ENCODE peak calls at places on chromosomes 6 and 20, in five cellular contexts. One of them, this sample, is unnamed.

GRCh38 chr6:82178084-82178758 is 69.3 kb downstream of the IBTK start:
- DNase-seq in right cardiac atrium: no peak
- DNase-seq in fibroblast of lung: peak
- DNase-seq in AG10803: peak
- DNase-seq in NB4: peak
- DNase-seq in this sample: no peak

GRCh38 chr20:44805335-44805734 is 5.0 kb downstream of the RIMS4 start:
- DNase-seq in right cardiac atrium: no peak
- DNase-seq in fibroblast of lung: no peak
- DNase-seq in AG10803: no peak
- DNase-seq in NB4: peak
- DNase-seq in this sample: no peak

GRCh38 chr20:54566224-54566750 is 90.9 kb downstream of the DOK5 start:
- DNase-seq in right cardiac atrium: no peak
- DNase-seq in fibroblast of lung: no peak
- DNase-seq in AG10803: no peak
- DNase-seq in NB4: no peak
- DNase-seq in this sample: no peak

GRCh38 chr6:36897629-36898028 is 11.9 kb downstream of the C6orf89 start:
- DNase-seq in right cardiac atrium: no peak
- DNase-seq in fibroblast of lung: no peak
- DNase-seq in AG10803: no peak
- DNase-seq in NB4: no peak
- DNase-seq in this sample: no peak

GRCh38 chr6:36386495-36387439 is 702 bp downstream of the ETV7 start:
- DNase-seq in right cardiac atrium: no peak
- DNase-seq in fibroblast of lung: peak
- DNase-seq in AG10803: peak
- DNase-seq in NB4: peak
- DNase-seq in this sample: peak

GRCh38 chr20:35363190-35363589 is 48.6 kb downstream of the UQCC1 start:
- DNase-seq in right cardiac atrium: no peak
- DNase-seq in fibroblast of lung: peak
- DNase-seq in AG10803: no peak
- DNase-seq in NB4: no peak
- DNase-seq in this sample: no peak

GRCh38 chr6:39430968-39431523 is 108.5 kb upstream of the KCNK16 start:
- DNase-seq in right cardiac atrium: peak
- DNase-seq in fibroblast of lung: peak
- DNase-seq in AG10803: peak
- DNase-seq in NB4: peak
- DNase-seq in this sample: peak

GRCh38 chr6:20202070-20202658 is 10.1 kb downstream of the MBOAT1 start:
- DNase-seq in right cardiac atrium: no peak
- DNase-seq in fibroblast of lung: peak
- DNase-seq in AG10803: peak
- DNase-seq in NB4: peak
- DNase-seq in this sample: no peak

GRCh38 chr6:144547409-144547808 is 262.3 kb downstream of the UTRN start:
- DNase-seq in right cardiac atrium: no peak
- DNase-seq in fibroblast of lung: peak
- DNase-seq in AG10803: peak
- DNase-seq in NB4: no peak
- DNase-seq in this sample: peak

GRCh38 chr6:36268478-36269248 is 1.2 kb upstream of the PNPLA1 start:
- DNase-seq in right cardiac atrium: peak
- DNase-seq in fibroblast of lung: peak
- DNase-seq in AG10803: peak
- DNase-seq in NB4: no peak
- DNase-seq in this sample: no peak

GRCh38 chr20:48056218-48056617 is 270.9 kb upstream of the SULF2 start:
- DNase-seq in right cardiac atrium: no peak
- DNase-seq in fibroblast of lung: no peak
- DNase-seq in AG10803: no peak
- DNase-seq in NB4: no peak
- DNase-seq in this sample: peak

GRCh38 chr6:46199387-46199786 is 28.6 kb upstream of the ENPP5 start:
- DNase-seq in right cardiac atrium: no peak
- DNase-seq in fibroblast of lung: peak
- DNase-seq in AG10803: peak
- DNase-seq in NB4: no peak
- DNase-seq in this sample: no peak

GRCh38 chr6:132614554-132614953 is 9.5 kb downstream of the TAAR2 start:
- DNase-seq in right cardiac atrium: no peak
- DNase-seq in fibroblast of lung: no peak
- DNase-seq in AG10803: no peak
- DNase-seq in NB4: no peak
- DNase-seq in this sample: no peak

GRCh38 chr6:116289876-116290275 is 10.1 kb upstream of the TSPYL1 start:
- DNase-seq in right cardiac atrium: no peak
- DNase-seq in fibroblast of lung: no peak
- DNase-seq in AG10803: no peak
- DNase-seq in NB4: no peak
- DNase-seq in this sample: no peak

GRCh38 chr6:1611322-1611571 is 1.5 kb downstream of the FOXC1 start:
- DNase-seq in right cardiac atrium: no peak
- DNase-seq in fibroblast of lung: no peak
- DNase-seq in AG10803: peak
- DNase-seq in NB4: peak
- DNase-seq in this sample: peak
- H3K4me3 ChIP-seq in right cardiac atrium: peak
- H3K4me3 ChIP-seq in fibroblast of lung: no peak
- H3K4me3 ChIP-seq in AG10803: peak
- H3K4me3 ChIP-seq in NB4: no peak
- H3K4me3 ChIP-seq in this sample: peak

GRCh38 chr6:99604161-99605073 is 2.2 kb upstream of the PRDM13 start:
- DNase-seq in right cardiac atrium: peak
- DNase-seq in fibroblast of lung: no peak
- DNase-seq in AG10803: no peak
- DNase-seq in NB4: no peak
- DNase-seq in this sample: no peak

GRCh38 chr6:99605074-99605726 is 1.4 kb upstream of the PRDM13 start:
- DNase-seq in right cardiac atrium: peak
- DNase-seq in fibroblast of lung: no peak
- DNase-seq in AG10803: no peak
- DNase-seq in NB4: no peak
- DNase-seq in this sample: no peak

GRCh38 chr6:99605911-99606669 is 543 bp upstream of the PRDM13 start:
- DNase-seq in right cardiac atrium: no peak
- DNase-seq in fibroblast of lung: no peak
- DNase-seq in AG10803: no peak
- DNase-seq in NB4: no peak
- DNase-seq in this sample: no peak

GRCh38 chr6:99603421-99604160 is 3.0 kb upstream of the PRDM13 start:
- DNase-seq in right cardiac atrium: peak
- DNase-seq in fibroblast of lung: peak
- DNase-seq in AG10803: no peak
- DNase-seq in NB4: peak
- DNase-seq in this sample: peak

DNA sequence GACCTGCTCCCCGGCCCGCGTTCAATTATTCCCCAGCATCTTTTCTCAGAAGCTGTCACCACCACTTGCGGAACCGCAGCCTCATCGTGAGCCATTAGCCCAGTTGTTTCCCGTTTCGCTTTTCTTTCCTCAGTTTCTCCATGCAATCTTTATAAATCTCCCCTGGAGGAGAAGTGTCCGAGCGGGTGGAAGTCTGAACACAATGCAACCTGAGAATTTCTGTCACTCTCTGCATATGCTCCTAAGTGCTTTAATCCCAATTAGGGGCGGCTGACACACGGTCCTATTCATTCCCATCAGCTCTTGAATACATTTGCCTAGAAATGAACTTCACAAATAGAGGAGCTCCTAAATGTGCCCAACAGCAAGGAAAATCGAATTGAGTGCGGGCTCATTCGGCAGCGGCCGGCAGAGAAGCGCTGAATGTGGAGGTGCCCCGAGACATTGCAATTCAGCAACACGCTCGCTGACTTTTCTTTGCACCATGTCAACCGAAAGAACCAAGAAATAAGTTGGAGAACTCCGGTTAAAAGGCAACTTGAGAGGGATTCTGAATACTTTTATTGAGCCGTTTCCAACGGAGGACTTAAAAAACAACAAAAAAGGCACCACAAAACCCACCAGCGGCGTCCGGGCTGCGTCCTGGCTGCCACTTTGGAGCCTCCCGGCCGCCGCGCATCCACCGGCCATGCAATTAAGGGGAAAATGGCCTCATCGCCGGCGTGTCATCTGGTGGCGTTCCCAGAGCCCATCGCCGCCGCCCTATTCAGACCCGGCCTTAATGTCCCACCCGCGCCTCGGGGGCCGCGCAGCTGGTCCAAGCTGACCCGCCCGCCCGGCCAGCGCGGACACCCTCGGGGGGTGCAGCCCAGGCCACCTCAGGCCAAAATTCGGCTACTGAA is 3.9 kb upstream of the PRDM13 start:
- DNase-seq in right cardiac atrium: peak
- DNase-seq in fibroblast of lung: no peak
- DNase-seq in AG10803: no peak
- DNase-seq in NB4: no peak
- DNase-seq in this sample: no peak
- H3K4me3 ChIP-seq in right cardiac atrium: peak
- H3K4me3 ChIP-seq in fibroblast of lung: no peak
- H3K4me3 ChIP-seq in AG10803: peak
- H3K4me3 ChIP-seq in NB4: no peak
- H3K4me3 ChIP-seq in this sample: peak

GRCh38 chr6:56693246-56693607 is 50.5 kb upstream of the DST start:
- DNase-seq in right cardiac atrium: peak
- DNase-seq in fibroblast of lung: peak
- DNase-seq in AG10803: peak
- DNase-seq in NB4: no peak
- DNase-seq in this sample: peak
- H3K4me3 ChIP-seq in right cardiac atrium: peak
- H3K4me3 ChIP-seq in fibroblast of lung: peak
- H3K4me3 ChIP-seq in AG10803: peak
- H3K4me3 ChIP-seq in NB4: no peak
- H3K4me3 ChIP-seq in this sample: peak

GRCh38 chr6:129767776-129768490 is 58.0 kb upstream of the ARHGAP18 start:
- DNase-seq in right cardiac atrium: no peak
- DNase-seq in fibroblast of lung: no peak
- DNase-seq in AG10803: no peak
- DNase-seq in NB4: no peak
- DNase-seq in this sample: no peak
- H3K4me3 ChIP-seq in right cardiac atrium: peak
- H3K4me3 ChIP-seq in fibroblast of lung: peak
- H3K4me3 ChIP-seq in AG10803: peak
- H3K4me3 ChIP-seq in NB4: no peak
- H3K4me3 ChIP-seq in this sample: peak

GRCh38 chr20:51696304-51697118 is 71.7 kb downstream of the ATP9A start:
- DNase-seq in right cardiac atrium: no peak
- DNase-seq in fibroblast of lung: peak
- DNase-seq in AG10803: no peak
- DNase-seq in NB4: no peak
- DNase-seq in this sample: peak
- H3K4me3 ChIP-seq in right cardiac atrium: no peak
- H3K4me3 ChIP-seq in fibroblast of lung: no peak
- H3K4me3 ChIP-seq in AG10803: no peak
- H3K4me3 ChIP-seq in NB4: no peak
- H3K4me3 ChIP-seq in this sample: no peak

DNA sequence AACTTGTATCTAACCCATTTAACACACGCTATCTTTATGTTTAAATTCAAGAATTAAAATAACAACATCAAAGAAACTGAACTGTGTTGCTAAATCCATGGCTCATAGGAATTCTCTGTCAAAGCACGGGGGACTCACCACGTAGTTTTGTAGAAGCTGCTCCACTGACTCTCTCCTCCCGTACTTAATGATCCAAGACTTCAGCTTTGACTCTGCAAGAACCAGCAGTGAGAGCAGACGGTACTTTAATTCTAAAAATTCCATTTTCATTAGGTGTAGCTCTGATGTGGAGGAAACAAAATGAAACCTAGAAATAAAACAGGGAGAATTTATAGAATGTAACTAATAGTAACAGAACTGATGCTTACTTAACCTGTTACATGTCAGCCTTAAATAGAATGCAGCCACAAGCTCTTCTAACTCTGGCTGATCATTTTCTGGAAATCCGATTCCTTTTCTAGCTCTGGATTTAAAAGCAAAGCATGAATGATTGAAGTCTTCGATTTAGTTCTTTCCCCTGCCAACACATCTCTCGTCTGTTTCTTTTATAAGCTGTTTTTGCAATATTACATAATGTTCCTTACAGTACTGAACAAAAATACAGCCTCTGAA is 165.6 kb downstream of the SYNE1 start:
- DNase-seq in right cardiac atrium: no peak
- DNase-seq in fibroblast of lung: peak
- DNase-seq in AG10803: peak
- DNase-seq in NB4: no peak
- DNase-seq in this sample: no peak
- H3K4me3 ChIP-seq in right cardiac atrium: no peak
- H3K4me3 ChIP-seq in fibroblast of lung: peak
- H3K4me3 ChIP-seq in AG10803: peak
- H3K4me3 ChIP-seq in NB4: no peak
- H3K4me3 ChIP-seq in this sample: peak

DNA sequence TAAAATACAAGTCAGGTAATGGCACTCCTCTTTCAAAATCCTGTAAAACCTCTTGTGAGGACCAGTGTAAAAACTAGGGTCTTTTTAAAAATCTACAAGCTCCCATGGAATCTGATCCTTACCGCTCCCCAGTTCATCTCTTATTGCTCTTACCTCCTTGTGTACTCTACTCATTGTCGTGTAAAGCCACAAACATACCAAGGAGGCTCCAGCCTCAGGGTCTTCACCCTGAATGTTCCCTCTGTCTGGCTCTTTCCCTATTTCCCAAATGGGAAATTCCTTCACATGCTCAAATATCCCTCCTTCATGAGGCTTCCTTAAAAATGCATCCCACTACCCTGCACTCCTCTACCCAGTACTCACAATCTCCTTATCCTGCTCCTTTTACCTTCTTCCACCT is 67.1 kb downstream of the TASP1 start:
- DNase-seq in right cardiac atrium: no peak
- DNase-seq in fibroblast of lung: no peak
- DNase-seq in AG10803: no peak
- DNase-seq in NB4: no peak
- DNase-seq in this sample: no peak
- H3K4me3 ChIP-seq in right cardiac atrium: no peak
- H3K4me3 ChIP-seq in fibroblast of lung: no peak
- H3K4me3 ChIP-seq in AG10803: no peak
- H3K4me3 ChIP-seq in NB4: no peak
- H3K4me3 ChIP-seq in this sample: no peak

DNA sequence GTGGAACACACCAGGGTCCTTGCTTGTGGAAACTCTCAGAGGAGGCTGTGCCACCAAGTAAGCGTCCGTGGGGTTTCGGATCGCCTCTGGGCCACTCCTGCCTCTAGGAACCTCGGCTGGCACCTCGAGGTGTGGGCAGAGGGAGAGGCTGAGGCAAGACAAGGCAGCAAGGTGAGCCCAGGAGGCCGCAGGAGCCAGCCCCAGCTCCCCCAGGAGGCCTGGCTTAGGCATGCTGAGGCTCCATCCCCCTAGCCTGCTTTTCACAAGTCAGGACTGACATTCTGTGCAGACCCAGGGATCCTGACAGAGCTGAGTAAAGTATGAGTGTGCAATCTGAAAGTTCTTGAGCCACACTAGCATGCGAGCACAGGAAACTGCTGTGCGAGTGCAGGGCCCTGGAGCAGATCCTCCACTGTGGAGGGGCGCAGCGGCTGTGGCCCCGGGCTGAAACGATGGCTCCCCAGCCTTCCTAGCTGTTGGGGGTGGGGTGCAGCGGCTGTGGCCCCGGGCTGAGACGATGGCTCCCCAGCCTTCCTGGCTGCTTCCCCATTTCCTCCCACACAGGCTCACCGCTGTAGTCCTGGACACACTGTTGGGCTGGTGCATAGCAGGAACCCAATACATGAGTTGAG is 75.2 kb upstream of the CD93 start:
- DNase-seq in right cardiac atrium: no peak
- DNase-seq in fibroblast of lung: peak
- DNase-seq in AG10803: no peak
- DNase-seq in NB4: peak
- DNase-seq in this sample: no peak
- H3K4me3 ChIP-seq in right cardiac atrium: no peak
- H3K4me3 ChIP-seq in fibroblast of lung: no peak
- H3K4me3 ChIP-seq in AG10803: no peak
- H3K4me3 ChIP-seq in NB4: no peak
- H3K4me3 ChIP-seq in this sample: no peak

This sample was measured in MG63.